ENCODE peak calls at places on chromosomes 1 and 21, in seven cellular contexts. X, M, R, G, E, B and K are unnamed samples. For H3K9me3 and H3K27me3, the result is how much of the 10 kb centered on the place peaks cover.

GRCh38 chr1:89918794-89919155 is 76.1 kb upstream of the ZNF326 start:
- DNase-seq in B (no peak), M (no peak), G (no peak), R (no peak), X (no peak), E (no peak), K (no peak)

GRCh38 chr1:20601123-20601825 is 12.4 kb downstream of the CDA start:
- DNase-seq in B (no peak), G (no peak), M (no peak), X (no peak), E (peak), R (no peak), K (no peak)

GRCh38 chr1:63877021-63877767 is 103.4 kb downstream of the ROR1 start:
- DNase-seq in B (no peak), M (no peak), G (no peak), X (no peak), E (no peak), R (no peak), K (no peak)

GRCh38 chr1:22662318-22662717 is 9.3 kb downstream of the C1QB start:
- DNase-seq in R (peak), B (no peak), M (no peak), E (no peak), G (no peak), X (no peak), K (no peak)

GRCh38 chr1:28933277-28933676 is 18.9 kb downstream of the EPB41 start:
- DNase-seq in B (no peak), E (no peak), X (no peak), M (no peak), R (no peak), G (no peak), K (no peak)

GRCh38 chr1:51270751-51271150 is 34.7 kb downstream of the RNF11 start:
- DNase-seq in M (no peak), R (no peak), G (no peak), E (peak), B (no peak), X (no peak), K (no peak)

GRCh38 chr1:118960026-118960561 is 28.0 kb downstream of the TBX15 start:
- DNase-seq in X (no peak), M (no peak), E (peak), B (no peak), R (peak), G (no peak), K (no peak)

GRCh38 chr1:63322944-63323865 is 838 bp downstream of the FOXD3 start:
- DNase-seq in E (peak), M (peak), B (no peak), G (no peak), R (peak), X (peak), K (peak)

GRCh38 chr1:239383714-239384113 is 2.7 kb upstream of the CHRM3 start:
- DNase-seq in E (no peak), R (no peak), B (no peak), G (no peak), X (no peak), M (no peak), K (no peak)

GRCh38 chr1:85089203-85089602 is 40.9 kb upstream of the MCOLN3 start:
- DNase-seq in M (no peak), X (no peak), B (no peak), E (no peak), G (no peak), R (no peak), K (no peak)

GRCh38 chr1:10189659-10190058 is 20.7 kb upstream of the KIF1B start:
- DNase-seq in R (no peak), B (no peak), M (no peak), E (no peak), X (no peak), G (no peak), K (no peak)

GRCh38 chr21:44579056-44579832 is 1.2 kb downstream of the KRTAP10-5 start:
- DNase-seq in R (peak), B (no peak), X (no peak), M (no peak), E (no peak), G (no peak), K (no peak)
- H3K9me3 ChIP-seq in R (under half), B (under half), X (under half), M (under half), E (under half), G (under half), K (under half)

DNA sequence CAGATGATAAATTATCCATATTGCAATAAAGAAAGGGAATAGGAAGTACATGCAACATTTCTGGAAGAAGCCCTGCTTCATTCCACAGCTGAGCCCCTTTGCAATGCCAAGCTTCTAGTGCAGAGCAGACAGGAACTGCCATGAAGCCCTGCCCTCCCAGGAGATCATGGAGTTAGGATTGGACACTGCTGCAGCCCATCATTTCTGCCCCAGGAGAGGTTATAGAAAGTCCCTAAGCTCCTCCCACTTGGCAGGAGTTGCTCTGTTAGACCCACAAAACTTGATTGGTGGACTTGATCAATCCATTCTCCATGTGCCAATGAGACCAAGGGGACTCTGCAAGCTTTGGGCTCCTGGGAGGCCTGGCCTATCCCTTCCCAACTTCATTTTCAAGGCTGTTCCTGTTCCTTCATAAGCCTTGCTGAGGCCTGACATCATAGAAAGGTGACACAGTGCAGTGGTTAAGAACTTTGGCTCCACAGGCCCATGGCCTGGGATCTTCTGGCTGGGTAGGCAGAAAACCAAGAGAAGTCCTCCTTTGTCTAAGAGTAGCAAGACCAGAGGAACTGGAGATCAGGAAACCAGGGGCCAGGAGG is 1.3 kb upstream of the LAPTM5 start:
- DNase-seq in X (no peak), G (no peak), M (no peak), B (no peak), R (no peak), E (peak), K (no peak)
- H3K27ac ChIP-seq in X (peak), G (no peak), M (peak), B (no peak), R (no peak), E (no peak), K (no peak)

DNA sequence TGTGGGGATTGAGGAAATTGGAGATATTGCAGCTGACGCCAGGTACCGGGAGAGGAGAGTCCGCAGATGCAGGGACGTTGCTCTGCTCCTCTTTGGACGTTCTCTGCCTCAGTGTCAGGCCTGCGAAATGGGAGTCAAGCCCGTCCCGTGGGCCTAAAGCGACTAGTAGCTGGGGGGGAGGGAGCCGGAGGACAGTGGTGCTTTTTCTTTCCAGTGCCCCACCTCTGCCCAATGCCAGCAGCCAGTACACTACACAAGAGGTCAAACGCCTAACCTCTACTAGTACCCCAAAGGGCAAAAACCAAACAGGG is 413.6 kb upstream of the ESRRG start:
- DNase-seq in G (no peak), B (no peak), E (no peak), X (no peak), M (no peak), R (peak), K (no peak)
- H3K27me3 ChIP-seq in G (under half), B (half or more), E (half or more), X (half or more), M (under half), R (half or more), K (under half)

DNA sequence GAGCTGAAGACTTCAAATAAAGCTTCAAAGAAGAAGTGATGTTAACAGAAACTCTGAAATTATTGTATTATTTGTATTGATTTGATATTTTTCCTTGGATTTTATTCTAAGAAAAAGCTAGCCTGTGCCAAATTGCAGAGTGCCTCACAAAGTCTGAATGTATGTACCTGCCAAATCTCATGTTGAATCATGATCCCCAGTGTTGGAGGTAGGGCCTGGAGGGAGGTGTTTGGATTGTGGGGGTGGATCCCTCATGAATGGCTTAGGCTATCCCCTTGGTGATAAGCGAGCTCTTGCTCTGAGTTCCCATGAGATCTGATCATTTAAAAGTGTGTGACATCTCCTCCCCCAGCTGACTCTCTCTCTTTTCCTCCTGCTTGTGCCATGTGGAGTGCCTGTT is 43.6 kb downstream of the ACKR1 start:
- DNase-seq in G (no peak), X (no peak), B (no peak), M (no peak), R (no peak), E (no peak), K (no peak)
- H3K9me3 ChIP-seq in G (under half), X (under half), B (under half), M (under half), R (under half), E (under half), K (under half)